ENCODE peak calls at places on chromosomes 16 and 17, in four cellular contexts. One of them, this sample, is unnamed.
A peak's percentile ranks its signal among the peaks of the same experiment; 100 is the strongest.

GRCh38 chr16:88331989-88332920 is 50.5 kb upstream of the ZNF469 start:
- DNase-seq in esophagus muscularis mucosa: no peak
- DNase-seq in left lung: peak; percentile 59
- DNase-seq in PC-3: peak; percentile 98
- DNase-seq in this sample: no peak

GRCh38 chr16:20915733-20916132 is 15.2 kb downstream of the LYRM1 start:
- DNase-seq in esophagus muscularis mucosa: no peak
- DNase-seq in PC-3: no peak
- DNase-seq in left lung: no peak
- DNase-seq in this sample: no peak

GRCh38 chr17:45098869-45099616 is 33.3 kb downstream of the PLCD3 start:
- DNase-seq in esophagus muscularis mucosa: peak; percentile 96
- DNase-seq in PC-3: peak; percentile 92
- DNase-seq in left lung: peak; percentile 94
- DNase-seq in this sample: peak; percentile 87

GRCh38 chr16:87550510-87550961 is 51.8 kb upstream of the JPH3 start:
- DNase-seq in PC-3: peak; percentile 31
- DNase-seq in left lung: peak; percentile 90
- DNase-seq in esophagus muscularis mucosa: no peak
- DNase-seq in this sample: no peak

GRCh38 chr17:42522263-42522790 is 13.7 kb upstream of the NAGLU start:
- DNase-seq in esophagus muscularis mucosa: no peak
- DNase-seq in PC-3: no peak
- DNase-seq in left lung: no peak
- DNase-seq in this sample: no peak

GRCh38 chr16:1974157-1975070 is 2.6 kb downstream of the TBL3 start:
- DNase-seq in PC-3: no peak
- DNase-seq in esophagus muscularis mucosa: no peak
- DNase-seq in left lung: peak; percentile 75
- DNase-seq in this sample: peak; percentile 23

GRCh38 chr16:64952177-64952576 is 169.7 kb downstream of the CDH11 start:
- DNase-seq in PC-3: no peak
- DNase-seq in left lung: no peak
- DNase-seq in esophagus muscularis mucosa: no peak
- DNase-seq in this sample: no peak

GRCh38 chr17:79862771-79863440 is 23.7 kb upstream of the CBX4 start:
- DNase-seq in PC-3: no peak
- DNase-seq in esophagus muscularis mucosa: no peak
- DNase-seq in left lung: peak; percentile 65
- DNase-seq in this sample: no peak

GRCh38 chr17:32519769-32520701 is 33.2 kb downstream of the CDK5R1 start:
- DNase-seq in PC-3: no peak
- DNase-seq in left lung: no peak
- DNase-seq in esophagus muscularis mucosa: no peak
- DNase-seq in this sample: no peak

GRCh38 chr16:85902366-85903155 is 3.6 kb downstream of the IRF8 start:
- DNase-seq in left lung: no peak
- DNase-seq in PC-3: no peak
- DNase-seq in esophagus muscularis mucosa: no peak
- DNase-seq in this sample: no peak

GRCh38 chr17:66214893-66215528 is 14.2 kb downstream of the APOH start:
- DNase-seq in esophagus muscularis mucosa: no peak
- DNase-seq in left lung: no peak
- DNase-seq in PC-3: no peak
- DNase-seq in this sample: no peak

GRCh38 chr17:57561072-57561861 is 183.8 kb downstream of the CCDC182 start:
- DNase-seq in left lung: no peak
- DNase-seq in esophagus muscularis mucosa: no peak
- DNase-seq in PC-3: no peak
- DNase-seq in this sample: no peak

GRCh38 chr17:45228985-45229517 is 7.4 kb downstream of the FMNL1 start:
- DNase-seq in PC-3: peak; percentile 77
- DNase-seq in left lung: peak; percentile 98
- DNase-seq in esophagus muscularis mucosa: peak; percentile 95
- DNase-seq in this sample: peak; percentile 82

GRCh38 chr16:84103678-84104077 is 13.1 kb downstream of the MBTPS1 start:
- DNase-seq in left lung: no peak
- DNase-seq in esophagus muscularis mucosa: no peak
- DNase-seq in PC-3: peak; percentile 49
- DNase-seq in this sample: no peak

GRCh38 chr16:65069090-65069489 is 52.8 kb downstream of the CDH11 start:
- DNase-seq in esophagus muscularis mucosa: no peak
- DNase-seq in PC-3: peak; percentile 52
- DNase-seq in left lung: no peak
- DNase-seq in this sample: no peak

GRCh38 chr17:75024686-75025397 is 12.4 kb downstream of the MRPL58 start:
- DNase-seq in left lung: no peak
- DNase-seq in PC-3: peak; percentile 51
- DNase-seq in esophagus muscularis mucosa: no peak
- DNase-seq in this sample: no peak

GRCh38 chr16:49652441-49653175 is 203.3 kb downstream of the ZNF423 start:
- DNase-seq in left lung: peak; percentile 58
- DNase-seq in esophagus muscularis mucosa: no peak
- DNase-seq in PC-3: no peak
- DNase-seq in this sample: no peak

GRCh38 chr17:8175795-8176196 is 384 bp downstream of the TMEM107 start:
- DNase-seq in PC-3: no peak
- DNase-seq in left lung: no peak
- DNase-seq in esophagus muscularis mucosa: no peak
- DNase-seq in this sample: no peak

GRCh38 chr17:4147751-4148310 is 4.8 kb downstream of the CYB5D2 start:
- DNase-seq in left lung: no peak
- DNase-seq in PC-3: no peak
- DNase-seq in esophagus muscularis mucosa: no peak
- DNase-seq in this sample: no peak

GRCh38 chr16:8905795-8906591 is 23.8 kb downstream of the LITAFD start:
- DNase-seq in esophagus muscularis mucosa: no peak
- DNase-seq in PC-3: no peak
- DNase-seq in left lung: no peak
- DNase-seq in this sample: no peak

GRCh38 chr16:70252355-70252988 is 732 bp upstream of the EXOSC6 start:
- DNase-seq in esophagus muscularis mucosa: no peak
- DNase-seq in PC-3: no peak
- DNase-seq in left lung: no peak
- DNase-seq in this sample: no peak
- H3K4me3 ChIP-seq in esophagus muscularis mucosa: no peak overlapping the region
- H3K4me3 ChIP-seq in PC-3: no peak overlapping the region
- H3K4me3 ChIP-seq in left lung: no peak overlapping the region
- H3K4me3 ChIP-seq in this sample: no peak overlapping the region

DNA sequence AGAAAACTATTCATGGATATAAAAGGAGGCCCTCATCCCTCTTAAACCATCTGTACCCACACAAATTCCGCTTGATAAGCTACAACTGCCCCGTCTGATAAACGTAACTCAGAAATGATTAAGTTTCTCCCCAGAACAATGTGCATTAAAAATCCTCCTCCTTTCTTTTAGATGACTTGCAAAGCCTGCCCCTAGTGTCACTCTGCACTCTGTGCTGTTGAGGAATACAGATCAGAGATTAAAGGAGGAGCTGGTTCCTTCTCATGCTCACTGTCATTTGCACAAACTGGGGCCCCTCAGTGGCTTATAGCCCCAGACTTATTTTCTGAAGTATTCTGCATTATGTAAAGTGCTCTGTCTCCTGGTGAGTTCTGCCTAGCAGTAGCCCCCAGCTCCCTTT is 33.3 kb downstream of the CDRT15 start:
- DNase-seq in left lung: no peak
- DNase-seq in PC-3: peak; percentile 26
- DNase-seq in esophagus muscularis mucosa: no peak
- DNase-seq in this sample: no peak
- H3K4me1 ChIP-seq in left lung: peaks cover 35% of the 10 kb centered on the region
- H3K4me1 ChIP-seq in PC-3: peaks cover 16% of the 10 kb centered on the region
- H3K4me1 ChIP-seq in esophagus muscularis mucosa: peaks cover 15% of the 10 kb centered on the region
- H3K4me1 ChIP-seq in this sample: no peaks in the 10 kb centered on the region

DNA sequence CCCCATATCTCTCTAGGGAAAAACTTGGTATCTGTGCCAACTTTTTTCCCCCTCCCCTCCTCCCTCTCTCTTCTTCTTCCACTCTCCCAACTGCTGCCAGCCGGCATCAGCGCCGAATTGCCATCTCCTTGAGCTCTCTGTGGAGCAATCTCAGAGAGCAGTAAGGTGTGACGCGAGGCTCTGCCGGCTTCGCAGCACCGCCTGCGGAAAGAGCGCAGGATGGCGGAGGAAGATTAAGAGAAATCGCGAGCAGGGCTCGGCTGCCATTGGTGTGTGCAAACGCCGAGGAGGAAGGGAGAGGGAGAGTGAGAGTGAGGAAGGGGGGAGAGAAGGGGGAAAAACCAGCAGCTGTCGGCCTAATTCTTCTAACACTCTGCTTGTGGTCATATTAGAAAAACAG is 44.2 kb downstream of the NEUROD2 start:
- DNase-seq in left lung: no peak
- DNase-seq in PC-3: no peak
- DNase-seq in esophagus muscularis mucosa: no peak
- DNase-seq in this sample: no peak
- TF ChIP-seq CTCF in left lung: no peak
- TF ChIP-seq CTCF in PC-3: no peak
- TF ChIP-seq CTCF in esophagus muscularis mucosa: no peak
- TF ChIP-seq CTCF in this sample: no peak

DNA sequence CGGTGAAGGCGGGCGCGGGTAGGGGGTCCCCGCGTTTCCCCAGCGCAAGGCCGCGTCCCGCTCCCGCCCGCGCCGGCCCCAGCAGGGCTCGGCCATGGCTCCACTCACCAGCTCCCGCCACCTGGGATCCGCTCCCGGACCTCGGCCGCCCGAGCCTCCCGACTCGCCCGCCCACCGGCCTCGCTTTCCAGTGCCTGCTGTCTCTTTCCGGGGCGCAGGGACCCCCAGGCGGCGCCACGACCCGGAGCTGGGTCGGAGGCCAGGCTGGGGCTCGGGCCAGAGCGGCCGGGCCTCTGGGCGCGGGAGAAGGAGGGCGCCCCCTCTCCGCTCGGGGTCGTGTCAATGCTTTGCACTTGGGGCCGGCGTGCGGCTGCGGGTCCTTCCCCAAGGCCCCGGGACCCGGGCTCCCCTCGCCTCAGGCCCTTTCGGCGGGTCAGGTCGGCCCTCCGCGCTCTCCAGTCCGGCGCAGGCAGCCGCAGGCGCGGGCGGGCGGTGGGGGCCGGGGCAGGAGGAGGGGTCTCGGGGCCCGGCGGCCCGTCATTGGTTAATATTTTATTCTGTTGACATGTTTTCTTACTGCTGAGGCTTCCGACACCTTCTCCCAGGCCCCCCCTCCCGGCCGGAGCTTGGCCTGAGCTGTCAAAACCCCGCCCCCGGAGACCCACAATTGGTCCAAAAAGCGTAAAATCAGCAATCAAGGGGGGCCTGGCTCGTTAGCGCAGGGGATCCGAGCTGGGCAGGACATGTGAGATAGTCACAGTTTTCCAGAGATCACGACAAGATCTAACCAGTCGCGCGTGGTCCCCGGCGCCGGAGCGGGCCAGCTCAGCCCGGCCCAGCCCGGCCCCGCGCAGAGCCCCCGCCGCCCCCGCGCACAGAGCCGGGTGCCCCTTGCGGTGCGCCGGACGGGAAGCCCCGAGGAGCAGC is at the start of gene TBX2:
- DNase-seq in esophagus muscularis mucosa: no peak
- DNase-seq in left lung: peak; percentile 80
- DNase-seq in PC-3: peak; percentile 85
- DNase-seq in this sample: peak; percentile 77
- H3K4me3 ChIP-seq in esophagus muscularis mucosa: peak within 1 kb of the TSS; percentile 70
- H3K4me3 ChIP-seq in left lung: peak within 1 kb of the TSS; percentile 53
- H3K4me3 ChIP-seq in PC-3: peak within 1 kb of the TSS; percentile 72
- H3K4me3 ChIP-seq in this sample: peak within 1 kb of the TSS; percentile 35

GRCh38 chr17:54451051-54451450 is 449.6 kb upstream of the TOM1L1 start:
- DNase-seq in esophagus muscularis mucosa: no peak
- DNase-seq in PC-3: no peak
- DNase-seq in left lung: no peak
- DNase-seq in this sample: no peak
- H3K4me1 ChIP-seq in esophagus muscularis mucosa: no peaks in the 10 kb centered on the region
- H3K4me1 ChIP-seq in PC-3: no peaks in the 10 kb centered on the region
- H3K4me1 ChIP-seq in left lung: no peaks in the 10 kb centered on the region
- H3K4me1 ChIP-seq in this sample: no peaks in the 10 kb centered on the region

DNA sequence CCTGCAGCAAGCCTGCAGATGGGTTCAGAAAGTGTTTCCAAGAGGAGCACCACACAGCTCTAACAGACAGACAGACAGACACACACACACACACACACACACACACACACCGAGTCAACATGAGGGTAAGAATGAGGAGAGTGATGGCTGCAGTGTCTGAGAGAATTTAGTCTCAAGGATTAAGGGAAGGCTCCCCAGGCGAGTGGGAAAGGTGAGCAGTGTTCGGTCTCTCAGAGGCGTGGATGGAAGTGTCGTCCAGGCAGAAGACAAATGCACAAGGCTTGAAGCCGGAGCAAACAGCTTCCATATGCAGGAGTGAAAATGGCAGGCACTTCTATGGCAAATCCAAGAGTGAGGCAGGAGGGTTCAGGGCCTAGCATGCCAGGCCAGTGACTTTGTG is 770.1 kb downstream of the KCNJ18 start:
- DNase-seq in esophagus muscularis mucosa: no peak
- DNase-seq in PC-3: no peak
- DNase-seq in left lung: no peak
- DNase-seq in this sample: no peak
- TF ChIP-seq CTCF in esophagus muscularis mucosa: no peak
- TF ChIP-seq CTCF in PC-3: no peak
- TF ChIP-seq CTCF in left lung: no peak
- TF ChIP-seq CTCF in this sample: no peak

This sample was measured in right lobe of liver.